ENCODE peak calls at places on chromosomes 16 and 17, in five cellular contexts. T is osteocyte, H is MM.1S, K is SK-N-SH, M is brain microvascular endothelial cell. Z is an unnamed sample.
A peak's percentile ranks its signal among the peaks of the same experiment; 100 is the strongest.

GRCh38 chr17:49290690-49291326 is 60.2 kb upstream of the PHOSPHO1 start:
- DNase-seq in T (peak; percentile 8), H (no peak), M (peak; percentile 45), K (peak; percentile 50), Z (no peak)

GRCh38 chr17:29369831-29370735 is 20.1 kb upstream of the TAOK1 start:
- DNase-seq in T (no peak), H (peak; percentile 70), M (peak; percentile 82), K (peak; percentile 70), Z (peak; percentile 73)

GRCh38 chr16:89422905-89423630 is 67.3 kb downstream of the ANKRD11 start:
- DNase-seq in H (peak; percentile 44), K (no peak), T (no peak), M (peak; percentile 74), Z (peak; percentile 70)

GRCh38 chr16:85348921-85349334 is 236.7 kb upstream of the CIBAR2 start:
- DNase-seq in H (no peak), T (no peak), M (no peak), K (peak; percentile 86), Z (no peak)

GRCh38 chr17:3557768-3558583 is at the start of gene TRPV3:
- DNase-seq in K (no peak), T (no peak), H (peak; percentile 88), M (no peak), Z (peak; percentile 92)

GRCh38 chr17:77811521-77811920 is 147.0 kb upstream of the TNRC6C start:
- DNase-seq in T (no peak), K (no peak), M (no peak), H (no peak), Z (no peak)

GRCh38 chr17:42026821-42027539 is 7.1 kb downstream of the NKIRAS2 start:
- DNase-seq in M (no peak), K (peak; percentile 30), H (no peak), T (no peak), Z (no peak)

GRCh38 chr17:38589462-38590114 is 16.2 kb downstream of the SRCIN1 start:
- DNase-seq in H (no peak), T (no peak), M (no peak), K (no peak), Z (no peak)

GRCh38 chr17:44105483-44105882 is 18.0 kb downstream of the HDAC5 start:
- DNase-seq in T (no peak), M (no peak), K (peak; percentile 46), H (no peak), Z (no peak)

GRCh38 chr16:83723244-83723643 is 84.5 kb upstream of the HSBP1 start:
- DNase-seq in K (no peak), M (no peak), T (no peak), H (no peak), Z (no peak)

GRCh38 chr17:48892940-48893645 is 506 bp downstream of the ATP5MC1 start:
- DNase-seq in H (no peak), T (no peak), M (no peak), K (no peak), Z (no peak)

GRCh38 chr16:55036371-55036821 is 105.7 kb downstream of the IRX5 start:
- DNase-seq in K (no peak), T (no peak), M (no peak), H (no peak), Z (no peak)

GRCh38 chr16:56931253-56931768 is 631 bp upstream of the HERPUD1 start:
- DNase-seq in H (peak; percentile 89), M (no peak), K (no peak), T (no peak), Z (peak; percentile 80)

GRCh38 chr16:56344518-56345405 is 80.6 kb downstream of the AMFR start:
- DNase-seq in M (no peak), K (no peak), H (no peak), T (no peak), Z (no peak)

GRCh38 chr16:24989417-24989978 is 25.7 kb downstream of the ARHGAP17 start:
- DNase-seq in H (no peak), M (no peak), T (no peak), K (no peak), Z (no peak)

GRCh38 chr17:40511136-40511535 is 9.7 kb upstream of the TNS4 start:
- DNase-seq in M (no peak), T (no peak), H (no peak), K (no peak), Z (no peak)

GRCh38 chr16:20806168-20807050 is at the start of the genes ERI2 and REXO5:
- DNase-seq in M (peak; percentile 95), T (peak; percentile 97), K (peak; percentile 94), H (peak; percentile 82), Z (peak; percentile 93)

GRCh38 chr16:48184681-48185080 is 28.9 kb upstream of the ABCC12 start:
- DNase-seq in M (no peak), H (no peak), T (no peak), K (no peak), Z (no peak)

GRCh38 chr16:22318690-22319358 is 21.6 kb downstream of the POLR3E start:
- DNase-seq in K (peak; percentile 54), T (peak; percentile 81), H (no peak), M (peak; percentile 28), Z (peak; percentile 51)

GRCh38 chr17:2053380-2054261 is 1.3 kb upstream of the HIC1 start:
- DNase-seq in H (peak; percentile 71), M (no peak), T (peak; percentile 91), K (peak; percentile 68), Z (peak; percentile 82)

GRCh38 chr17:81428121-81428515 is 32.9 kb downstream of the BAHCC1 start:
- DNase-seq in M (no peak), T (no peak), H (no peak), K (peak; percentile 88), Z (no peak)

GRCh38 chr17:16286009-16286946 is 67.0 kb downstream of the CENPV start:
- DNase-seq in T (no peak), M (peak; percentile 98), H (no peak), K (peak; percentile 25), Z (peak; percentile 89)

GRCh38 chr16:1308036-1308976 is 1.1 kb upstream of the UBE2I start:
- DNase-seq in M (no peak), H (no peak), T (no peak), K (no peak), Z (no peak)

GRCh38 chr17:19010729-19011505 is 6.4 kb upstream of the FAM83G start:
- DNase-seq in K (no peak), H (no peak), M (no peak), T (no peak), Z (no peak)

GRCh38 chr16:83676056-83676455 is 131.7 kb upstream of the HSBP1 start:
- DNase-seq in H (no peak), M (no peak), T (no peak), K (no peak), Z (no peak)

GRCh38 chr17:13941781-13942180 is 127.5 kb upstream of the COX10 start:
- DNase-seq in H (no peak), M (no peak), K (no peak), T (no peak), Z (no peak)

GRCh38 chr16:87330257-87330624 is 13.0 kb upstream of the C16orf95 start:
- DNase-seq in M (no peak), H (no peak), T (no peak), K (no peak), Z (no peak)

GRCh38 chr16:62213763-62214162 is 177.5 kb upstream of the CDH8 start:
- DNase-seq in K (no peak), H (no peak), T (no peak), M (no peak), Z (no peak)
- TF ChIP-seq CTCF in K (peak; percentile 29), H (peak; percentile 13), T (no peak), M (no peak), Z (no peak)

GRCh38 chr16:17453365-17454122 is 17.2 kb downstream of the XYLT1 start:
- DNase-seq in H (no peak), M (no peak), K (peak; percentile 36), T (no peak), Z (no peak)

GRCh38 chr16:17454331-17454730 is 16.4 kb downstream of the XYLT1 start:
- DNase-seq in M (no peak), T (no peak), K (no peak), H (no peak), Z (no peak)

GRCh38 chr16:17452931-17453330 is 17.8 kb downstream of the XYLT1 start:
- DNase-seq in M (no peak), T (no peak), H (no peak), K (no peak), Z (no peak)

GRCh38 chr16:17450291-17450690 is 20.5 kb downstream of the XYLT1 start:
- DNase-seq in K (no peak), M (no peak), H (no peak), T (no peak), Z (no peak)

GRCh38 chr16:17451835-17452234 is 18.9 kb downstream of the XYLT1 start:
- DNase-seq in M (no peak), T (no peak), H (no peak), K (no peak), Z (peak; percentile 40)
- TF ChIP-seq CTCF in M (no peak), T (no peak), H (no peak), K (no peak), Z (no peak)

DNA sequence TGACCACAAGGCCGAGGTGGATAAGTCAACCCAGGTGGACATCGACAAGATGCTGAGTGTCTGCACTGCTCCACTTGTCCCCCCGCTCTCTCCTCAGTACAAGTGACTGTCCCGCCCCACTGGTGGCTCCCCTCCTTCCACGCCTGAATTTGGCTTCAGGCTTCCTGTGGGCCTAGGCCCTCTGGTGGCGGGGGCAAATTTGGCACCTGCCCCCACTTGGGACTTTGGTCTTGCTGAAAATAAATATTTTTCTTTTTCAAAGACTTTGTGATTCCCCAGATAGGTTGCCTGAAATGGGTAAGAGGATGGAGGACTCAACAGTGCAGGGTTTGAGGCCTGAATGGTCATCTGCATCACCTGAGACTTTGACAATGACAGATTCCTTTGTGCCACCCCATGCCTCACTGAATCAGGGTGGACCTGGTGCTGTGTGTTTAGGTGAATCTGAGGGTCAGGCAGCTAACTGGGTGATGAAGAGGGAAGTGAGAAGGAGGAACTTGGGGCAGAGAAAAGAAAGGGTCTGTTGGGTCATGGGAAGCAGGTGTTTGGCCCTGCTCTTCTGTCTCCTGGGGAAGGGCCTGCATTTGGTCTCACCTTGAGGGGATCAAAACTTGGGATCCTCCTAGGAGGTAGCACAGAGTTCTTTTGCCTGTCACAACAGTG is 2.0 kb downstream of the C16orf86 start:
- DNase-seq in M (no peak), H (no peak), T (no peak), K (no peak), Z (no peak)
- TF ChIP-seq CTCF in M (peak; percentile 54), H (peak; percentile 35), T (no peak), K (peak; percentile 10), Z (peak; percentile 29)

GRCh38 chr17:8237886-8238285 is 10.0 kb downstream of the CTC1 start:
- DNase-seq in M (no peak), T (no peak), K (no peak), H (no peak), Z (no peak)

GRCh38 chr17:8249621-8250020 is 532 bp downstream of the PFAS start:
- DNase-seq in K (no peak), M (no peak), T (no peak), H (no peak), Z (no peak)

GRCh38 chr17:8248751-8249607 is at the start of gene PFAS:
- DNase-seq in M (peak; percentile 93), H (peak; percentile 98), T (peak; percentile 98), K (peak; percentile 93), Z (peak; percentile 94)

GRCh38 chr17:8244768-8245167 is 3.1 kb downstream of the CTC1 start:
- DNase-seq in T (no peak), K (no peak), H (no peak), M (no peak), Z (no peak)

DNA sequence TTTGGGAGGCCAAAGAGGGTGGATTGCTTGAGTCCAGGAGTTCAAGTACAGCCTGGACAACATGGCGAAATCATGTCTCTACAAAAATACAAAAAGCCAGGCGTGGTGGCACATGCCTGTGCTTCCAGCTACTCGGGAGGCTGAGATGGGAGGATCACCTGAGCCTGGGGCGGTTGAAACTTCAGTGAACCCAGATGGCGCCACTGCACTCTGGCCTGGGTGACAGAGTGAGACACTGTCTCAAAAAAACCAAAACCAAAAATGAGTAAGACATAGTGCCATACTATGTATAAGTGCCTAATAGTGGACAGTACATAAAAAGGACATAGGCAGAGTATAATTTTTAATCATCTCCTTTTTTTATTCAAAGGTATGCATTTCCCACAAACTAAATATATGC is 4.0 kb downstream of the CTC1 start:
- DNase-seq in T (no peak), K (no peak), M (no peak), H (no peak), Z (no peak)
- TF ChIP-seq CTCF in T (no peak), K (no peak), M (no peak), H (no peak), Z (no peak)

Z was measured in GM10248.